ENCODE peak calls at places on chromosomes 3 and 15, in four cellular contexts. L, C, U and N are unnamed samples.

GRCh38 chr3:81666502-81667121 is 94.8 kb downstream of the GBE1 start:
- DNase-seq in L (no peak), C (no peak), U (no peak), N (no peak)

GRCh38 chr3:141530133-141530768 is 43.4 kb downstream of the RASA2 start:
- DNase-seq in L (no peak), C (no peak), U (no peak), N (no peak)

GRCh38 chr15:100627789-100628395 is 25.5 kb downstream of the ASB7 start:
- DNase-seq in L (peak; percentile 43), C (peak; percentile 71), U (peak; percentile 74), N (peak; percentile 66)

GRCh38 chr3:196159952-196160804 is 51.0 kb downstream of the ZDHHC19 start:
- DNase-seq in L (peak; percentile 72), C (peak; percentile 74), U (peak; percentile 69), N (peak; percentile 59)

GRCh38 chr3:126373682-126374601 is 16.7 kb upstream of the KLF15 start:
- DNase-seq in L (no peak), C (no peak), U (no peak), N (peak; percentile 7)

GRCh38 chr3:141905129-141905528 is 28.7 kb downstream of the ATP1B3 start:
- DNase-seq in L (no peak), C (no peak), U (no peak), N (no peak)

GRCh38 chr3:74787008-74787407 is 172.5 kb upstream of the CNTN3 start:
- DNase-seq in L (no peak), C (no peak), U (no peak), N (no peak)

GRCh38 chr3:15979490-15979889 is 181.7 kb upstream of the ANKRD28 start:
- DNase-seq in L (no peak), C (no peak), U (no peak), N (no peak)

GRCh38 chr3:80263260-80263659 is 495.5 kb upstream of the ROBO1 start:
- DNase-seq in L (no peak), C (no peak), U (no peak), N (no peak)

GRCh38 chr3:50370594-50370993 is 11.3 kb upstream of the TMEM115 start:
- DNase-seq in L (no peak), C (no peak), U (no peak), N (no peak)

GRCh38 chr3:138578141-138578540 is 15.9 kb downstream of the CEP70 start:
- DNase-seq in L (no peak), C (no peak), U (no peak), N (no peak)

GRCh38 chr3:139427283-139428060 is 38.0 kb upstream of the COPB2 start:
- DNase-seq in L (peak; percentile 16), C (peak; percentile 70), U (no peak), N (no peak)

GRCh38 chr3:134299185-134299887 is 48.7 kb upstream of the RYK start:
- DNase-seq in L (no peak), C (no peak), U (no peak), N (no peak)

GRCh38 chr15:66151809-66152208 is 101.7 kb downstream of the MEGF11 start:
- DNase-seq in L (no peak), C (no peak), U (no peak), N (peak; percentile 66)

GRCh38 chr3:112492124-112492523 is 7.1 kb downstream of the BTLA start:
- DNase-seq in L (no peak), C (no peak), U (no peak), N (no peak)

GRCh38 chr3:99938270-99938955 is 120.8 kb downstream of the CMSS1 start:
- DNase-seq in L (no peak), C (no peak), U (no peak), N (no peak)

GRCh38 chr3:14452676-14453367 is 50.4 kb downstream of the SLC6A6 start:
- DNase-seq in L (no peak), C (no peak), U (no peak), N (no peak)

GRCh38 chr3:177585271-177585670 is 388.0 kb upstream of the TBL1XR1 start:
- DNase-seq in L (no peak), C (no peak), U (no peak), N (no peak)

GRCh38 chr3:185519021-185519420 is 20.2 kb upstream of the TMEM41A start:
- DNase-seq in L (no peak), C (no peak), U (no peak), N (no peak)

GRCh38 chr15:78397382-78397781 is 40.6 kb upstream of the IREB2 start:
- DNase-seq in L (no peak), C (no peak), U (no peak), N (no peak)

GRCh38 chr15:62964251-62964650 is 78.3 kb upstream of the TPM1 start:
- DNase-seq in L (no peak), C (no peak), U (no peak), N (no peak)

GRCh38 chr3:126132751-126133511 is 47.5 kb downstream of the ALDH1L1 start:
- DNase-seq in L (no peak), C (peak; percentile 16), U (peak; percentile 60), N (peak; percentile 53)

GRCh38 chr15:92884459-92884812 is 15.7 kb upstream of the CHD2 start:
- DNase-seq in L (no peak), C (no peak), U (no peak), N (no peak)

GRCh38 chr3:188219147-188219546 is 65.2 kb downstream of the LPP start:
- DNase-seq in L (no peak), C (no peak), U (no peak), N (no peak)

GRCh38 chr3:46065294-46065705 is 38.0 kb upstream of the XCR1 start:
- DNase-seq in L (peak; percentile 56), C (no peak), U (no peak), N (no peak)

GRCh38 chr3:12993022-12993622 is 80.1 kb downstream of the IQSEC1 start:
- DNase-seq in L (no peak), C (peak; percentile 68), U (peak; percentile 77), N (peak; percentile 82)

GRCh38 chr15:100931143-100931890 is 12.2 kb downstream of the LRRK1 start:
- DNase-seq in L (no peak), C (no peak), U (no peak), N (no peak)

GRCh38 chr3:119295816-119296484 is 1.8 kb downstream of the ARHGAP31 start:
- DNase-seq in L (no peak), C (no peak), U (no peak), N (no peak)

GRCh38 chr15:32675474-32675873 is 34.0 kb downstream of the SCG5 start:
- DNase-seq in L (no peak), C (no peak), U (no peak), N (no peak)

DNA sequence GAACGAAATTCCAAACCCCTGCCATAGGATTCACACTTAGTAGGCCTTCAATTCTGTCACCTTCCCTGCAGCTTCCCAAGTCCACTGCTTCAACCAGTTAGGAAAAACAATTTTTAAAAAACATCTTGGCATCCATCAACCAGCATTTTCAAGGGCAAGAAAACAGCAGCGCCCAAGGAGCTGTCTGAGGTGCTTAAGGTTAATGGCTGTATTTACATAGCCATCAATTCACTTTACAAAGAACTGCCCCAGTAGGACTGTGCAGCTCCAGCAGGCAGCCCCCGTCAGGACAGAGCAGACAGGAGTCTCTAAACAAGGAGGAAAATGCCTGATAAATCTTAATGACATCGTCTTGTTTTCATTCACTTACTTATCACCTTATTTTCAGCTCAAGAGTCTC is 13.3 kb downstream of the TAFA4 start:
- DNase-seq in L (no peak), C (no peak), U (peak; percentile 51), N (peak; percentile 48)
- TF ChIP-seq ATF2 in L (no peak), C (no peak), U (no peak), N (no peak)

GRCh38 chr15:27235161-27235560 is 264.2 kb downstream of the GABRG3 start:
- DNase-seq in L (no peak), C (no peak), U (no peak), N (no peak)
- TF ChIP-seq ATF2 in L (no peak), C (no peak), U (no peak), N (no peak)

GRCh38 chr3:31116651-31117050 is 222.2 kb upstream of the GADL1 start:
- DNase-seq in L (no peak), C (no peak), U (no peak), N (no peak)

GRCh38 chr3:31117854-31118253 is 223.4 kb upstream of the GADL1 start:
- DNase-seq in L (no peak), C (no peak), U (no peak), N (no peak)

GRCh38 chr3:31114929-31115283 is 220.4 kb upstream of the GADL1 start:
- DNase-seq in L (no peak), C (no peak), U (no peak), N (no peak)
- TF ChIP-seq ATF2 in L (no peak), C (no peak), U (no peak), N (no peak)

DNA sequence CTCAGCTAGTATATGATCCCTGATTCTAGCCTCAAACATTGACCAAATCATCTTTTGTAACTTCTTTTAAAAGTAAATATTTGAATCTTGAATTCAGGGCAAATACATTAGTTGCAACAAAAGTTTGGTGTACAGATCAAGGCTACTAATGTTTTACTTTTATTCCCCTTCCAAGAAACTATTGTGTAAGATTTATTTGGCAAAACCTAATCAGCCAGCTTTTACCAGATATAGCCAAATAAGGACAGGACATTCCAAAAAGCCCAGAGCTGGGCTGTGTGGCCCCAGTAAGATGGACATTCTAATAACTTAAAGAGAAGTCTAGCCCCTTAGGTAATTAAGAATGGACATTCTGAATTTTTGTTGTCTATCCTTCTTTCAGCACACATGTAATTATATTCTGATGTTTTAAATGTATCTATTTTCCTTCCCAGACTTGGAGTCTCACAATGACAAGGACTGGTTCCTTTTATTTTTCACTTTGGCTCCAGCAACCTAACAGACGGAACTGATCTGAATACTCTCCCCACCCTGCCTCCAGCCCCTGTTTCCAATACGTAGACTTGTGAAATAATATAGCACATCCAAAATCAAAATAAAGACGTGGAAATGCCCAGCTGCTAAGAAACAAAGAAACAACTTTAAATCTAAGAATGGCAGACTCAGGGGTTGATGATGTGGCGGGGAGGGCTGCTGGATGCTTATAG is 48.1 kb downstream of the STARD5 start:
- DNase-seq in L (no peak), C (no peak), U (no peak), N (no peak)
- TF ChIP-seq ATF2 in L (no peak), C (no peak), U (no peak), N (no peak)

DNA sequence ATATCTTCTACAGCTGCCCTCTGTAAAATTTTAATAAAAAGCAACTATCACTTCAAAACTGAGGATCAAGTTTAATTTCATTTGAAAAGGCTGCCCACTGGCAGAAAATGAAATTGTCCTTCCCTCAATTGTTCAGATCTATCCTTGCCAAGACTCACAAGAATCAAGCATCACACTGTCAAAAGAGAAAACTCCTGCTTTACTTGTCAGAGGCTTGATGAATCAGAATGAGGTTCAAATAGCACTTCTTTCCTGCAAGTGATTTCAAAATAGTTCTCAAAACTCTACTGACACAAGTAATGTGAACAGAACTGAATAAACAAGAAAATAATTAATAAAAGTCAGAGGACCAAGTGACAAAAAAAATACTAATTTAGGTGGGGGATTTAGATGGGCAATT is 70.6 kb downstream of the GOLIM4 start:
- DNase-seq in L (no peak), C (no peak), U (no peak), N (no peak)
- TF ChIP-seq ATF2 in L (no peak), C (no peak), U (no peak), N (no peak)

GRCh38 chr3:194446172-194446571 is 40.6 kb downstream of the ATP13A3 start:
- DNase-seq in L (no peak), C (no peak), U (no peak), N (no peak)

GRCh38 chr3:194440756-194441155 is 41.7 kb upstream of the GP5 start:
- DNase-seq in L (no peak), C (no peak), U (no peak), N (no peak)

GRCh38 chr3:194447161-194447560 is 39.6 kb downstream of the ATP13A3 start:
- DNase-seq in L (no peak), C (peak; percentile 38), U (no peak), N (no peak)

GRCh38 chr3:194446754-194447153 is 40.0 kb downstream of the ATP13A3 start:
- DNase-seq in L (no peak), C (no peak), U (no peak), N (no peak)

GRCh38 chr3:194443911-194444310 is 42.9 kb downstream of the ATP13A3 start:
- DNase-seq in L (no peak), C (no peak), U (no peak), N (no peak)
- TF ChIP-seq ATF2 in L (no peak), C (no peak), U (no peak), N (no peak)